ENCODE peak calls at places on chromosomes 4 and X, in eight cellular contexts. B, G, U, M, Z, I, X and C are unnamed samples.
A peak's percentile ranks its signal among the peaks of the same experiment; 100 is the strongest.

GRCh38 chrX:15855562-15856256 is 1.1 kb upstream of the AP1S2 start:
- DNase-seq in M (no peak), I (no peak), B (no peak), X (no peak), U (no peak), G (no peak), Z (no peak), C (no peak)

GRCh38 chr4:143294310-143294709 is 42.4 kb upstream of the GAB1 start:
- DNase-seq in Z (peak; percentile 11), U (peak; percentile 74), G (peak; percentile 91), B (no peak), X (peak; percentile 35), M (peak; percentile 58), I (no peak), C (peak; percentile 92)

GRCh38 chr4:55445921-55446577 is 50.3 kb downstream of the TMEM165 start:
- DNase-seq in X (no peak), Z (peak; percentile 89), U (no peak), B (peak; percentile 79), M (no peak), G (no peak), I (no peak), C (peak; percentile 88)

GRCh38 chr4:122806981-122807679 is 19.5 kb upstream of the FGF2 start:
- DNase-seq in Z (peak; percentile 65), B (no peak), X (no peak), I (no peak), U (no peak), G (no peak), M (no peak), C (no peak)

GRCh38 chr4:171433674-171434073 is 379.5 kb upstream of the GALNTL6 start:
- DNase-seq in U (no peak), I (no peak), X (no peak), B (no peak), M (no peak), Z (no peak), G (no peak), C (no peak)

GRCh38 chrX:112834976-112835375 is 5.7 kb downstream of the AMOT start:
- DNase-seq in M (no peak), I (no peak), G (no peak), B (no peak), X (no peak), Z (no peak), U (no peak), C (no peak)

GRCh38 chr4:81485310-81485980 is 13.7 kb upstream of the RASGEF1B start:
- DNase-seq in X (no peak), Z (no peak), M (no peak), G (no peak), U (no peak), B (no peak), I (no peak), C (no peak)

GRCh38 chrX:74179499-74179898 is 124.5 kb upstream of the ZCCHC13 start:
- DNase-seq in B (no peak), M (no peak), U (no peak), X (no peak), G (no peak), Z (no peak), I (no peak), C (no peak)

GRCh38 chrX:15601932-15602331 is 1.2 kb upstream of the ACE2 start:
- DNase-seq in B (no peak), M (no peak), G (no peak), U (no peak), X (no peak), I (no peak), Z (no peak), C (no peak)

GRCh38 chr4:6177587-6178197 is 22.7 kb downstream of the JAKMIP1 start:
- DNase-seq in M (no peak), B (no peak), G (no peak), X (no peak), Z (no peak), U (peak; percentile 74), I (no peak), C (no peak)

GRCh38 chr4:184826315-184827266 is 823 bp upstream of the ACSL1 start:
- DNase-seq in X (no peak), G (peak; percentile 35), I (no peak), U (peak; percentile 79), B (no peak), Z (peak; percentile 16), M (peak; percentile 76), C (peak; percentile 38)

DNA sequence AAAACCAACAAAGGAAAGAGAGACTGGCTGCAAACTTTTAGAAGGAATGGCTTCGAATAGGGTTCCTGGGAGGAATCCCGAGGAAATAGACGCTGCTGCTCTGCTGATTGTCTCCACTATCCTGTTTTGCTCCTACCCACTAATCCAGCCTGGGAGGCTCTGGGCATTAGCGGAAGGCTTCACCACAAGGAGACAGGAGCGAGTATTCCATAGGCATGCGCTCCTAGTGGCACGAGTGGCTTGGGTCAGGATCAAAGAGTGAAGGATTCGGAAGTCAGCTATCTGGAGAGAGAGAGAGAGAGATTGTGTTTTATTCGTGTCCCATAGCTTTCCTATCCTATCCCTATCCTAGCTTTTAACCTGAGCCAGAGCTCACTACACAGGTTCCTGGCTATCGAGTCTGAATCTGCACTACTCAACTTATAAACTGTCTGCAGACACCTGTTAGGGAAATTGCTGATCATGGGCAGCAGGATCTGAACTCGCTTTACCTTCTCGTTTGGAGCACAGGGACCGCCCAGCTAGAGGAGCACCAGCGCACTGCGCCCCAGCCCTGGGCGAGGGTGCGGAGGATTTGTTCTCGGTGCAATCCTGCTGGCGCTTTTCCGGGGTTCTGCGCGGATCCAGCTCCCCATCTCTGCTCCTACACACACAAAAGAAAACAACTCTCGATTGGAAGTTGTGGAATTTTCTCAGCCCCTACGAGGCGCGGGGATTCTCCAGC is 740 bp upstream of the NPY2R start:
- DNase-seq in U (no peak), G (no peak), Z (no peak), I (peak; percentile 15), B (peak; percentile 7), X (no peak), M (no peak), C (peak; percentile 16)
- H3K4me3 ChIP-seq in U (no peak overlapping the region), G (no peak overlapping the region), Z (no peak overlapping the region), I (peak overlapping the region; percentile 46), B (peak overlapping the region; percentile 37), X (no peak overlapping the region), M (peak overlapping the region; percentile 29), C (peak overlapping the region; percentile 25)

GRCh38 chr4:105631818-105632400 is 76.6 kb downstream of the INTS12 start:
- DNase-seq in U (no peak), X (no peak), I (no peak), B (no peak), M (no peak), Z (no peak), G (no peak), C (no peak)
- TF ChIP-seq CTCF in U (peak; percentile 18), X (no peak), I (no peak), B (peak; percentile 26), M (no peak), Z (no peak), G (no peak), C (no peak)

GRCh38 chr4:110621328-110621812 is 1.5 kb downstream of the PITX2 start:
- DNase-seq in I (no peak), B (no peak), U (no peak), Z (no peak), G (no peak), X (no peak), M (no peak), C (no peak)
- H3K4me3 ChIP-seq in I (no peak overlapping the region), B (no peak overlapping the region), U (no peak overlapping the region), Z (peak overlapping the region; percentile 47), G (no peak overlapping the region), X (no peak overlapping the region), M (peak overlapping the region; percentile 43), C (peak overlapping the region; percentile 50)

GRCh38 chr4:8745036-8745827 is 126.4 kb downstream of the HMX1 start:
- DNase-seq in I (no peak), Z (no peak), M (peak; percentile 23), G (peak; percentile 3), U (no peak), X (no peak), B (no peak), C (no peak)

GRCh38 chr4:8747896-8748575 is 123.6 kb downstream of the HMX1 start:
- DNase-seq in X (no peak), B (no peak), U (peak; percentile 31), I (no peak), M (peak; percentile 31), Z (no peak), G (no peak), C (no peak)

GRCh38 chr4:8745828-8746225 is 125.8 kb downstream of the HMX1 start:
- DNase-seq in Z (no peak), M (peak; percentile 28), I (no peak), G (peak; percentile 1), X (no peak), B (no peak), U (no peak), C (no peak)

GRCh38 chr4:8746523-8747466 is 124.8 kb downstream of the HMX1 start:
- DNase-seq in I (no peak), X (no peak), U (peak; percentile 29), Z (no peak), M (peak; percentile 4), G (no peak), B (no peak), C (no peak)

DNA sequence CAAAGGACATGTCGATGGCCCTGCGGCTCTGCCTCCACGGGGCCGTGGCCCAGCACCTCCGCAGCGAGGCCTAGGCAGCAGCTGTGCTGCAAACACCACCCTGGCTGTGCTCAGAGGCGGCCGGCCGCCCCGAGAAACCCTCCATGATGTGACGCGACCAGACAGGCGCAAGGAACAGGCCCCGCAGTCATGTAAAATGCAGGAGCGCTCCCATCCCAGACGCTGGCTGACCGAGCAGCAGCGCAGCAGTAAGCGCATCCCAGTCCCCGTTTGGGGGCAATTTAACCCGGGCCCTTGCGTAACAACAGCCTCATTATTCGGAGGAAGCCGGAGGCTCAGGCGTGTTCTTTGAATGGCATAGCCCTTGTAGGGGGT is 124.2 kb downstream of the HMX1 start:
- DNase-seq in B (no peak), U (no peak), Z (no peak), M (peak; percentile 34), X (no peak), I (no peak), G (no peak), C (no peak)
- TF ChIP-seq CTCF in B (no peak), U (no peak), Z (no peak), M (no peak), X (no peak), I (no peak), G (no peak), C (no peak)

DNA sequence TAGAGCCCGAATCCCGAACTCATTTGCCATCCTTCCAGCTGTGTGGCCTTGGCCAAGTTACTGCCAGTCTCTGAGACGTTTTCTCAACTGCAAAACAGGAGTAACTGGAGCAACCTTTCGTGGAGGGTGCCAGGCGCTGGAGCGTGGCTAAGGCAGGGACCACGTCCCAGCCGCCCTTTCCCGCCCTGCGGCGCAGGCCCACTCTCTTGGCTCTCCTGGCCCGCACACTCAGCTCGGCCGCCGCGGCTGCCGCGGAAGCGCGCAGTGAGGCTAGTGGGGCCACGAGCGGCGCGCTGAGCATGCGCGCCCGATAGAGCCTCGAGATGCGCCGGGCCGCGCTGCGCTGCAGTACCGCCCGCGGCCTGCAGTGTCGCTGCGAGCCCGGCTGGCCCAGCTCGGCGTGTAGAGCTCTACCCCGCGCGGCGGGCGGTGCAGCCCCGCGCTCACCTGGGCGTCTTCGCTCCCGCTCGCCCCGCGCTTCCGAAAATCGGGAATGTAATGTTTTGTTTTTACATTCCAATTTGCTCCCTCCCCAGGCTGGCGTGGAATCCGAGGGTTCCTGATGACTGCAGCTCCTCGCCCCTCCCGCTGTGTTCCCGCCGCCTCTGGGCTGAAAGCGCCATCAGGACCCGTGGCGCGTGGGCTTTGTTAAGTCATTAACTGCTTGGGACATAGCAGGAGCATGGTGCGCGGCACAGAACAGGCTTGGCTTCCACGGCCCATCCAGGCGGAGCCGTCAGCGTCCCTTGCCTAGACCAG is 4.0 kb upstream of the ZNF518B start:
- DNase-seq in Z (peak; percentile 57), U (peak; percentile 69), G (peak; percentile 14), X (no peak), M (peak; percentile 82), I (peak; percentile 9), B (peak; percentile 54), C (peak; percentile 63)
- H3K4me3 ChIP-seq in Z (peak overlapping the region; percentile 36), U (no peak overlapping the region), G (peak overlapping the region; percentile 22), X (no peak overlapping the region), M (peak overlapping the region; percentile 38), I (no peak overlapping the region), B (peak overlapping the region; percentile 6), C (peak overlapping the region; percentile 45)